ENCODE peak calls at places on chromosomes 13 and 19, in nine cellular contexts. O is kidney tubule cell; A is progenitor cell of endocrine pancreas; U is activated CD4-positive, alpha-beta T cell treated with anti-CD3 and anti-CD28 coated beads, Interleukin-2, amount 50 U/mL, for 24 hours; F is aorta; B is NCI-H2107; Y is NCI-H1930; T is cortex of kidney; K is H9. W is an unnamed sample.

GRCh38 chr13:21546372-21546771 is 57.6 kb downstream of the MICU2 start:
- DNase-seq in A (no peak), F (no peak), U (no peak), O (no peak), K (no peak), B (no peak), Y (no peak), T (no peak), W (no peak)

GRCh38 chr19:10390652-10391286 is 10.4 kb upstream of the TYK2 start:
- DNase-seq in Y (peak; percentile 43), B (peak; percentile 42), F (peak; percentile 69), K (peak; percentile 85), O (peak; percentile 75), U (peak; percentile 62), A (peak; percentile 60), T (no peak), W (no peak)

GRCh38 chr13:112443191-112444000 is 67.2 kb downstream of the SPACA7 start:
- DNase-seq in Y (no peak), A (no peak), F (no peak), O (peak; percentile 13), K (peak; percentile 66), B (no peak), T (no peak), U (no peak), W (no peak)

GRCh38 chr13:112447761-112448603 is 71.8 kb downstream of the SPACA7 start:
- DNase-seq in F (no peak), K (peak; percentile 22), B (no peak), Y (no peak), T (no peak), O (no peak), U (no peak), A (no peak), W (no peak)

GRCh38 chr19:55809381-55810058 is 22.3 kb downstream of the NLRP11 start:
- DNase-seq in A (no peak), O (peak; percentile 81), B (peak; percentile 19), U (peak; percentile 11), Y (peak; percentile 72), T (no peak), F (peak; percentile 60), K (peak; percentile 31), W (peak; percentile 59)

GRCh38 chr19:33818426-33818825 is 21.8 kb downstream of the KCTD15 start:
- DNase-seq in U (no peak), K (no peak), T (no peak), Y (no peak), O (no peak), B (no peak), A (no peak), F (peak; percentile 26), W (no peak)

GRCh38 chr13:47420568-47420967 is 523.7 kb upstream of the HTR2A start:
- DNase-seq in B (no peak), A (no peak), F (no peak), O (peak; percentile 86), Y (no peak), K (no peak), T (no peak), U (no peak), W (peak; percentile 27)

GRCh38 chr19:45581576-45581975 is 3.0 kb downstream of the OPA3 start:
- DNase-seq in F (no peak), O (no peak), B (no peak), K (no peak), U (no peak), T (no peak), Y (no peak), A (no peak), W (peak; percentile 73)

GRCh38 chr13:59038824-59039223 is 1124.9 kb downstream of the DIAPH3 start:
- DNase-seq in A (no peak), O (peak; percentile 26), K (no peak), F (no peak), B (peak; percentile 4), U (no peak), Y (no peak), T (no peak), W (peak; percentile 28)

GRCh38 chr13:111525320-111526118 is 205.1 kb downstream of the TEX29 start:
- DNase-seq in U (no peak), Y (no peak), T (no peak), K (no peak), A (no peak), O (no peak), B (no peak), F (no peak), W (no peak)

GRCh38 chr13:28373803-28374202 is 121.1 kb downstream of the FLT1 start:
- DNase-seq in F (no peak), A (no peak), O (no peak), Y (no peak), B (no peak), U (no peak), K (no peak), T (no peak), W (no peak)

GRCh38 chr13:28117689-28118377 is 17.5 kb upstream of the FLT3 start:
- DNase-seq in A (no peak), K (peak; percentile 39), B (no peak), O (no peak), T (no peak), F (peak; percentile 55), Y (no peak), U (no peak), W (no peak)

GRCh38 chr19:35311901-35312665 is 16.9 kb upstream of the CD22 start:
- DNase-seq in B (no peak), U (no peak), O (no peak), F (no peak), A (no peak), Y (no peak), T (no peak), K (no peak), W (no peak)

GRCh38 chr13:44108345-44108858 is 228.7 kb downstream of the LACC1 start:
- DNase-seq in F (peak; percentile 56), A (no peak), O (peak; percentile 78), B (no peak), U (no peak), Y (no peak), T (no peak), K (no peak), W (peak; percentile 77)

GRCh38 chr19:27742041-27742440 is 1470.9 kb downstream of the UQCRFS1 start:
- DNase-seq in F (no peak), T (no peak), Y (no peak), B (no peak), O (peak; percentile 51), A (no peak), U (no peak), K (no peak), W (no peak)

GRCh38 chr19:43809762-43810696 is 7.8 kb upstream of the LYPD5 start:
- DNase-seq in K (no peak), O (peak; percentile 66), A (no peak), Y (peak; percentile 24), B (peak; percentile 38), F (no peak), U (no peak), T (no peak), W (peak; percentile 45)

GRCh38 chr19:39408392-39409206 is 2.0 kb downstream of the ZFP36 start:
- DNase-seq in F (no peak), O (no peak), K (no peak), U (no peak), Y (no peak), T (no peak), A (no peak), B (no peak), W (no peak)

GRCh38 chr19:58394821-58395219 is 636 bp upstream of the RNF225 start:
- DNase-seq in F (no peak), K (no peak), T (no peak), B (no peak), Y (no peak), A (no peak), O (peak; percentile 33), U (no peak), W (no peak)

GRCh38 chr19:38617764-38618589 is at the start of gene MAP4K1:
- DNase-seq in K (no peak), B (no peak), Y (peak; percentile 37), F (peak; percentile 68), U (peak; percentile 57), O (peak; percentile 18), T (no peak), A (no peak), W (no peak)

GRCh38 chr19:31160346-31160926 is 188.8 kb downstream of the TSHZ3 start:
- DNase-seq in O (no peak), Y (no peak), U (no peak), T (no peak), A (no peak), K (no peak), F (no peak), B (no peak), W (no peak)

GRCh38 chr19:46787040-46787330 is 1.4 kb downstream of the SLC1A5 start:
- DNase-seq in A (no peak), Y (no peak), O (no peak), T (no peak), F (no peak), K (no peak), U (no peak), B (no peak), W (no peak)

GRCh38 chr13:109818136-109818535 is 31.8 kb upstream of the IRS2 start:
- DNase-seq in F (no peak), U (no peak), T (no peak), K (no peak), B (peak; percentile 30), A (no peak), O (no peak), Y (peak; percentile 32), W (no peak)

GRCh38 chr19:3810708-3811355 is 24.7 kb upstream of the MATK start:
- DNase-seq in O (no peak), Y (no peak), K (peak; percentile 22), U (no peak), A (no peak), B (no peak), T (no peak), F (no peak), W (no peak)

GRCh38 chr19:37905936-37906867 is at the start of gene WDR87:
- DNase-seq in B (no peak), O (peak; percentile 66), K (peak; percentile 95), F (peak; percentile 37), Y (peak; percentile 88), T (no peak), A (peak; percentile 71), U (peak; percentile 22), W (no peak)

GRCh38 chr19:52691215-52691610 is 43.6 kb downstream of the ZNF611 start:
- DNase-seq in T (no peak), Y (no peak), F (peak; percentile 51), U (no peak), K (peak; percentile 37), A (no peak), O (no peak), B (no peak), W (no peak)

GRCh38 chr13:40433577-40433976 is 232.9 kb downstream of the FOXO1 start:
- DNase-seq in A (no peak), F (no peak), O (no peak), U (no peak), T (no peak), K (no peak), Y (no peak), B (no peak), W (no peak)

GRCh38 chr19:12994701-12995595 is at the start of gene NFIX:
- DNase-seq in U (no peak), K (no peak), B (no peak), F (peak; percentile 81), A (peak; percentile 43), Y (no peak), O (peak; percentile 70), T (no peak), W (peak; percentile 33)

GRCh38 chr13:27789495-27790303 is 2.6 kb upstream of the GSX1 start:
- DNase-seq in B (no peak), O (no peak), A (no peak), U (no peak), F (no peak), T (no peak), K (peak; percentile 37), Y (no peak), W (no peak)

GRCh38 chr13:77416666-77417212 is 89.8 kb upstream of the MYCBP2 start:
- DNase-seq in A (no peak), Y (no peak), O (no peak), F (no peak), K (no peak), T (no peak), U (no peak), B (no peak), W (no peak)

GRCh38 chr13:95007322-95007721 is 293.9 kb downstream of the ABCC4 start:
- DNase-seq in B (no peak), U (no peak), K (no peak), F (no peak), Y (no peak), A (no peak), T (no peak), O (no peak), W (no peak)

GRCh38 chr13:67769987-67770341 is 539.8 kb upstream of the PCDH9 start:
- DNase-seq in Y (no peak), B (no peak), O (no peak), T (no peak), K (no peak), U (no peak), F (no peak), A (no peak), W (no peak)